ENCODE peak calls at places on chromosomes 13 and 19, in nine cellular contexts. One of them, this sample, is unnamed.

GRCh38 chr19:14019100-14019499 is 8.8 kb upstream of the RLN3 start:
- DNase-seq in thoracic aorta: no peak
- DNase-seq in tibial nerve: no peak
- DNase-seq in lower lobe of right lung: peak; percentile 14
- DNase-seq in transverse colon: no peak
- DNase-seq in PC-3: no peak
- DNase-seq in mucosa of descending colon: no peak
- DNase-seq in ovary: no peak
- DNase-seq in osteoblast: no peak
- DNase-seq in this sample: no peak

GRCh38 chr19:18417250-18418033 is 1.8 kb upstream of the SSBP4 start:
- DNase-seq in lower lobe of right lung: peak; percentile 87
- DNase-seq in thoracic aorta: no peak
- DNase-seq in osteoblast: peak; percentile 98
- DNase-seq in ovary: peak; percentile 83
- DNase-seq in tibial nerve: no peak
- DNase-seq in PC-3: peak; percentile 72
- DNase-seq in mucosa of descending colon: peak; percentile 79
- DNase-seq in transverse colon: peak; percentile 70
- DNase-seq in this sample: peak; percentile 34

GRCh38 chr19:49417090-49417489 is 6.2 kb downstream of the PTH2 start:
- DNase-seq in lower lobe of right lung: no peak
- DNase-seq in mucosa of descending colon: no peak
- DNase-seq in tibial nerve: no peak
- DNase-seq in ovary: no peak
- DNase-seq in thoracic aorta: no peak
- DNase-seq in osteoblast: peak; percentile 34
- DNase-seq in transverse colon: no peak
- DNase-seq in PC-3: no peak
- DNase-seq in this sample: no peak

GRCh38 chr13:57638147-57638890 is 6.8 kb downstream of the PCDH17 start:
- DNase-seq in osteoblast: no peak
- DNase-seq in ovary: no peak
- DNase-seq in mucosa of descending colon: no peak
- DNase-seq in thoracic aorta: no peak
- DNase-seq in tibial nerve: no peak
- DNase-seq in PC-3: no peak
- DNase-seq in transverse colon: no peak
- DNase-seq in lower lobe of right lung: no peak
- DNase-seq in this sample: no peak

GRCh38 chr19:4537953-4538600 is 1.8 kb downstream of the LRG1 start:
- DNase-seq in mucosa of descending colon: no peak
- DNase-seq in PC-3: no peak
- DNase-seq in ovary: no peak
- DNase-seq in tibial nerve: no peak
- DNase-seq in lower lobe of right lung: no peak
- DNase-seq in transverse colon: no peak
- DNase-seq in osteoblast: no peak
- DNase-seq in thoracic aorta: no peak
- DNase-seq in this sample: no peak

GRCh38 chr13:85386424-85386823 is 412.8 kb downstream of the SLITRK6 start:
- DNase-seq in transverse colon: no peak
- DNase-seq in mucosa of descending colon: no peak
- DNase-seq in tibial nerve: no peak
- DNase-seq in PC-3: no peak
- DNase-seq in ovary: no peak
- DNase-seq in osteoblast: no peak
- DNase-seq in lower lobe of right lung: no peak
- DNase-seq in thoracic aorta: no peak
- DNase-seq in this sample: no peak

GRCh38 chr19:18479964-18480723 is 41.7 kb downstream of the ELL start:
- DNase-seq in osteoblast: peak; percentile 90
- DNase-seq in mucosa of descending colon: peak; percentile 51
- DNase-seq in PC-3: no peak
- DNase-seq in tibial nerve: peak; percentile 84
- DNase-seq in lower lobe of right lung: peak; percentile 74
- DNase-seq in ovary: peak; percentile 80
- DNase-seq in transverse colon: peak; percentile 68
- DNase-seq in thoracic aorta: peak; percentile 40
- DNase-seq in this sample: no peak

GRCh38 chr19:17305517-17306284 is at the start of gene MRPL34:
- DNase-seq in tibial nerve: peak; percentile 82
- DNase-seq in thoracic aorta: peak; percentile 64
- DNase-seq in PC-3: peak; percentile 99
- DNase-seq in lower lobe of right lung: no peak
- DNase-seq in transverse colon: peak; percentile 98
- DNase-seq in osteoblast: peak; percentile 98
- DNase-seq in ovary: peak; percentile 96
- DNase-seq in mucosa of descending colon: peak; percentile 98
- DNase-seq in this sample: peak; percentile 98

GRCh38 chr19:18895828-18896341 is at the start of gene CERS1:
- DNase-seq in lower lobe of right lung: no peak
- DNase-seq in thoracic aorta: no peak
- DNase-seq in mucosa of descending colon: no peak
- DNase-seq in ovary: no peak
- DNase-seq in tibial nerve: no peak
- DNase-seq in PC-3: no peak
- DNase-seq in osteoblast: peak; percentile 94
- DNase-seq in transverse colon: no peak
- DNase-seq in this sample: no peak

GRCh38 chr13:48383384-48383783 is 29.5 kb downstream of the LPAR6 start:
- DNase-seq in lower lobe of right lung: no peak
- DNase-seq in osteoblast: no peak
- DNase-seq in thoracic aorta: no peak
- DNase-seq in PC-3: no peak
- DNase-seq in ovary: no peak
- DNase-seq in transverse colon: no peak
- DNase-seq in tibial nerve: no peak
- DNase-seq in mucosa of descending colon: no peak
- DNase-seq in this sample: no peak

GRCh38 chr13:21871302-21871862 is 200.5 kb downstream of the FGF9 start:
- DNase-seq in PC-3: no peak
- DNase-seq in osteoblast: no peak
- DNase-seq in transverse colon: no peak
- DNase-seq in tibial nerve: no peak
- DNase-seq in mucosa of descending colon: peak; percentile 38
- DNase-seq in ovary: no peak
- DNase-seq in thoracic aorta: no peak
- DNase-seq in lower lobe of right lung: no peak
- DNase-seq in this sample: no peak

GRCh38 chr13:39779337-39780270 is 124.1 kb downstream of the COG6 start:
- DNase-seq in transverse colon: no peak
- DNase-seq in lower lobe of right lung: no peak
- DNase-seq in mucosa of descending colon: no peak
- DNase-seq in tibial nerve: peak; percentile 21
- DNase-seq in ovary: no peak
- DNase-seq in osteoblast: no peak
- DNase-seq in PC-3: peak; percentile 39
- DNase-seq in thoracic aorta: no peak
- DNase-seq in this sample: peak; percentile 31

GRCh38 chr13:36549771-36550170 is 117.5 kb downstream of the CCNA1 start:
- DNase-seq in ovary: no peak
- DNase-seq in osteoblast: no peak
- DNase-seq in lower lobe of right lung: no peak
- DNase-seq in PC-3: no peak
- DNase-seq in thoracic aorta: no peak
- DNase-seq in transverse colon: no peak
- DNase-seq in tibial nerve: no peak
- DNase-seq in mucosa of descending colon: no peak
- DNase-seq in this sample: no peak

GRCh38 chr13:38535271-38535670 is 151.6 kb upstream of the FREM2 start:
- DNase-seq in mucosa of descending colon: no peak
- DNase-seq in PC-3: no peak
- DNase-seq in lower lobe of right lung: no peak
- DNase-seq in osteoblast: no peak
- DNase-seq in thoracic aorta: no peak
- DNase-seq in ovary: no peak
- DNase-seq in transverse colon: no peak
- DNase-seq in tibial nerve: no peak
- DNase-seq in this sample: no peak

GRCh38 chr13:78657699-78658629 is 991 bp downstream of the OBI1 start:
- DNase-seq in ovary: no peak
- DNase-seq in osteoblast: peak; percentile 63
- DNase-seq in PC-3: peak; percentile 38
- DNase-seq in lower lobe of right lung: no peak
- DNase-seq in thoracic aorta: no peak
- DNase-seq in tibial nerve: no peak
- DNase-seq in mucosa of descending colon: no peak
- DNase-seq in transverse colon: no peak
- DNase-seq in this sample: no peak

GRCh38 chr19:11142528-11143171 is 12.9 kb downstream of the SPC24 start:
- DNase-seq in thoracic aorta: peak; percentile 82
- DNase-seq in osteoblast: peak; percentile 98
- DNase-seq in lower lobe of right lung: peak; percentile 92
- DNase-seq in transverse colon: peak; percentile 75
- DNase-seq in mucosa of descending colon: peak; percentile 78
- DNase-seq in tibial nerve: peak; percentile 83
- DNase-seq in PC-3: peak; percentile 99
- DNase-seq in ovary: peak; percentile 97
- DNase-seq in this sample: no peak

GRCh38 chr13:21013682-21014038 is 47.7 kb downstream of the LATS2 start:
- DNase-seq in PC-3: no peak
- DNase-seq in mucosa of descending colon: no peak
- DNase-seq in ovary: no peak
- DNase-seq in tibial nerve: no peak
- DNase-seq in transverse colon: no peak
- DNase-seq in osteoblast: no peak
- DNase-seq in thoracic aorta: no peak
- DNase-seq in lower lobe of right lung: no peak
- DNase-seq in this sample: no peak

DNA sequence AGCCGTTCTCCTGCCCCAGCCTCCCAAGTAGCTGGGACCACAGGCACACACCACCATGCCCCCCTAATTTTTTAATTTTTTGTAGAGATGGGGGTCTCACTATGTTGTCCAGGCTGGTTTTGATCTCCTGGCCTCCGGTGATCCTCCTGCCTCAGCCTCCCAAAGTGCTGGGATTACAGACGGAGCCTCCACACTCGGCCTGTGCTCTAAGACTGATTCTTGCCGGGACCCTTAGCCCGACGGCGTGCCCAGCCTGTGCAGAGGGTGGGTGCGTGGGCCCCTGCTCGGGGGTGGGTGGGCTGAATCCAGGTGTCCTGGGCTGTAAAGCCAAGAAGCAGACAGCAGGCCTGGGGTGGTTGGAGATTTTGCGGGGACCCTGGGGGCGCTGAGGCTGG is 64.3 kb downstream of the GADD45B start:
- DNase-seq in osteoblast: no peak
- DNase-seq in PC-3: no peak
- DNase-seq in ovary: no peak
- DNase-seq in mucosa of descending colon: no peak
- DNase-seq in tibial nerve: no peak
- DNase-seq in lower lobe of right lung: no peak
- DNase-seq in transverse colon: no peak
- DNase-seq in thoracic aorta: no peak
- DNase-seq in this sample: no peak
- H3K4me1 ChIP-seq in osteoblast: peaks cover 49% of the 10 kb centered on the region
- H3K4me1 ChIP-seq in PC-3: peaks cover 47% of the 10 kb centered on the region
- H3K4me1 ChIP-seq in ovary: peaks cover 16% of the 10 kb centered on the region
- H3K4me1 ChIP-seq in mucosa of descending colon: peaks cover 26% of the 10 kb centered on the region
- H3K4me1 ChIP-seq in tibial nerve: peaks cover 64% of the 10 kb centered on the region
- H3K4me1 ChIP-seq in lower lobe of right lung: peaks cover 51% of the 10 kb centered on the region
- H3K4me1 ChIP-seq in transverse colon: peaks cover 49% of the 10 kb centered on the region
- H3K4me1 ChIP-seq in thoracic aorta: peaks cover 52% of the 10 kb centered on the region
- H3K4me1 ChIP-seq in this sample: peaks cover 10% of the 10 kb centered on the region

GRCh38 chr19:34173145-34173956 is 1.0 kb downstream of the LSM14A start:
- DNase-seq in ovary: peak; percentile 29
- DNase-seq in transverse colon: peak; percentile 65
- DNase-seq in PC-3: peak; percentile 61
- DNase-seq in mucosa of descending colon: peak; percentile 72
- DNase-seq in lower lobe of right lung: peak; percentile 49
- DNase-seq in thoracic aorta: no peak
- DNase-seq in osteoblast: peak; percentile 86
- DNase-seq in tibial nerve: peak; percentile 21
- DNase-seq in this sample: peak; percentile 30
- H3K4me1 ChIP-seq in ovary: peaks cover 16% of the 10 kb centered on the region
- H3K4me1 ChIP-seq in transverse colon: peaks cover 54% of the 10 kb centered on the region
- H3K4me1 ChIP-seq in PC-3: peaks cover 39% of the 10 kb centered on the region
- H3K4me1 ChIP-seq in mucosa of descending colon: peaks cover 44% of the 10 kb centered on the region
- H3K4me1 ChIP-seq in lower lobe of right lung: peaks cover 58% of the 10 kb centered on the region
- H3K4me1 ChIP-seq in thoracic aorta: peaks cover 52% of the 10 kb centered on the region
- H3K4me1 ChIP-seq in osteoblast: peaks cover 53% of the 10 kb centered on the region
- H3K4me1 ChIP-seq in tibial nerve: peaks cover 61% of the 10 kb centered on the region
- H3K4me1 ChIP-seq in this sample: peaks cover 52% of the 10 kb centered on the region

DNA sequence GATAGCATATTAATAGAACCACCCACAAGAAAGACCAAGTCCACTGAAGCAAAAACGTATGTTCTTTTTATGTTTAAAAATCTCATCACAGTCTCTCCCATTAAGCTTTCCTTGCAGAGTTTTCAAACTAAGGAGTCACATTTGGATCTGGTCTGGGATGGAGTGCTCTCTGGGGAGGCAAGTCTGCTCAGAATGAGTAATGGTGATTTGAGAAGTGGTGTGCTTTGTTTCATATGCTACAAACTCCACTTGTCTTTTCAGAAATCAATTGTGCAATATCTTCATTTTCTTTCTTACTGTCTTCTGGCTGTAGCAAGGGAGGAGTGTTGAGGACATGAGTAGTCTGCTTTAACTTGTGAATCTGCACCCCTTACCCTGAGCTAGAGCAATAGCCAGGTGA is 171.6 kb downstream of the GPC6 start:
- DNase-seq in PC-3: no peak
- DNase-seq in lower lobe of right lung: no peak
- DNase-seq in ovary: no peak
- DNase-seq in mucosa of descending colon: no peak
- DNase-seq in transverse colon: no peak
- DNase-seq in thoracic aorta: no peak
- DNase-seq in osteoblast: peak; percentile 73
- DNase-seq in tibial nerve: no peak
- DNase-seq in this sample: no peak
- H3K4me1 ChIP-seq in PC-3: peaks cover 9% of the 10 kb centered on the region
- H3K4me1 ChIP-seq in lower lobe of right lung: no peaks in the 10 kb centered on the region
- H3K4me1 ChIP-seq in ovary: no peaks in the 10 kb centered on the region
- H3K4me1 ChIP-seq in mucosa of descending colon: peaks cover 3% of the 10 kb centered on the region
- H3K4me1 ChIP-seq in transverse colon: no peaks in the 10 kb centered on the region
- H3K4me1 ChIP-seq in thoracic aorta: peaks cover 13% of the 10 kb centered on the region
- H3K4me1 ChIP-seq in osteoblast: peaks cover 16% of the 10 kb centered on the region
- H3K4me1 ChIP-seq in tibial nerve: peaks cover 3% of the 10 kb centered on the region
- H3K4me1 ChIP-seq in this sample: no peaks in the 10 kb centered on the region

DNA sequence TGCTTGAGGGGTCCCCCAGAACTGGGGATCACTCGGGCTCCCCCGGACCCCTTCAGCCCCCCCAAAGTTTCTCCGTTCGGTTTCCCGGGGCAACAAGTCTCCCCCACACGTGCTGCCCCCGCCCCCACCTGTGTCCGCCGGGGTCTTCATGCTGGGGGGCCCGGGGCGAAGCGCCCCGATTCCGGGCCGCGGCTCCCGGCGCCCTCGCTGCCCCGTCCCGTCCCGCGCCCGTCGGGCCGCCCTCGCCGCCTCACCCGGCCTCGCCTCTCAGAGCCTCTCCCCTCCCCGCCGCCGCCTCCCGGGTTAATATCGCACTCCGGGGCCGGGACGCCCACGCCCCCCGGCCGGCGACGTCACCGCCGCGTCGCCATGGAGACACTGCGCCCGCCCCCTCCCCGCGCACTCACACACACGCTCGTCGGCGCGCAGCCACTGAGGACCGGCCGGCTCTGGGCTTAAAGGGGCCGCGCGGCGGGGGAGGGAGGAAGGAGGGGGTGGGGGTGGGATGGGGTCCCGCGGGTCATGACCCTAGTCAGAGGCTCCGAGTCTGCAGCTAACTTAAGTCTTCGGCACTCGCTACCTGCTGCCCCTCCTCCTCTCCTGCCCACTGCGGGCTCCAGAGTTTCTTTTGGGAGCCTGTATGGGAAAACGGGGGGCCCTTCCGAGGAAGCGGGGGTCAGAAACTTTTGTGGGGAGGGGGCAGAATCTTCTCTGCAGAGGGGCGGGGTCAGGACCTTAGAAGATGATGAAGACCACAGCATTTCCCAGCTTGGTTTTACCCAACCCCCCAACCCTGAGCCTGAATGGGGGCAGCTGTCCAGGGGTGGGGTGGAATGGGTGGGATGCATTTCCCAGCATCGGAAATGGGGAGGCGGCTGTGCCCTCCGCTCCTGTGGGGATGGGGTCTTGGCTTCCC is at the start of gene ERF:
- DNase-seq in osteoblast: peak; percentile 100
- DNase-seq in lower lobe of right lung: peak; percentile 95
- DNase-seq in thoracic aorta: peak; percentile 78
- DNase-seq in ovary: peak; percentile 95
- DNase-seq in mucosa of descending colon: peak; percentile 98
- DNase-seq in PC-3: peak; percentile 81
- DNase-seq in transverse colon: peak; percentile 95
- DNase-seq in tibial nerve: peak; percentile 95
- DNase-seq in this sample: peak; percentile 92
- H3K4me1 ChIP-seq in osteoblast: peaks cover 38% of the 10 kb centered on the region
- H3K4me1 ChIP-seq in lower lobe of right lung: peaks cover 45% of the 10 kb centered on the region
- H3K4me1 ChIP-seq in thoracic aorta: peaks cover 38% of the 10 kb centered on the region
- H3K4me1 ChIP-seq in ovary: peaks cover 19% of the 10 kb centered on the region
- H3K4me1 ChIP-seq in mucosa of descending colon: peaks cover 13% of the 10 kb centered on the region
- H3K4me1 ChIP-seq in PC-3: peaks cover 10% of the 10 kb centered on the region
- H3K4me1 ChIP-seq in transverse colon: peaks cover 42% of the 10 kb centered on the region
- H3K4me1 ChIP-seq in tibial nerve: peaks cover 47% of the 10 kb centered on the region
- H3K4me1 ChIP-seq in this sample: peaks cover 36% of the 10 kb centered on the region

This sample was measured in CD8-positive, alpha-beta memory T cell.